ENCODE peak calls at places on chromosomes 16 and 17, in five cellular contexts. One of them, this sample, is unnamed.

GRCh38 chr17:3732171-3732570 is 8.5 kb downstream of the HASPIN start:
- DNase-seq in fibroblast of lung: no peak
- DNase-seq in AG10803: peak
- DNase-seq in mucosa of descending colon: peak
- DNase-seq in prostate gland: no peak
- DNase-seq in this sample: peak

GRCh38 chr16:1651509-1652342 is 26.4 kb upstream of the JPT2 start:
- DNase-seq in fibroblast of lung: no peak
- DNase-seq in prostate gland: no peak
- DNase-seq in mucosa of descending colon: no peak
- DNase-seq in AG10803: no peak
- DNase-seq in this sample: peak

GRCh38 chr17:13031718-13032350 is 14.0 kb upstream of the ELAC2 start:
- DNase-seq in mucosa of descending colon: peak
- DNase-seq in AG10803: peak
- DNase-seq in fibroblast of lung: peak
- DNase-seq in prostate gland: no peak
- DNase-seq in this sample: peak

GRCh38 chr16:318628-319027 is 33.9 kb downstream of the AXIN1 start:
- DNase-seq in prostate gland: no peak
- DNase-seq in mucosa of descending colon: no peak
- DNase-seq in AG10803: no peak
- DNase-seq in fibroblast of lung: no peak
- DNase-seq in this sample: no peak

GRCh38 chr17:47665655-47666054 is 15.9 kb downstream of the KPNB1 start:
- DNase-seq in fibroblast of lung: no peak
- DNase-seq in prostate gland: no peak
- DNase-seq in mucosa of descending colon: no peak
- DNase-seq in AG10803: peak
- DNase-seq in this sample: peak

GRCh38 chr16:80720759-80721470 is 83.5 kb downstream of the CDYL2 start:
- DNase-seq in fibroblast of lung: peak
- DNase-seq in prostate gland: no peak
- DNase-seq in AG10803: peak
- DNase-seq in mucosa of descending colon: no peak
- DNase-seq in this sample: peak

GRCh38 chr16:85927326-85927725 is 28.4 kb downstream of the IRF8 start:
- DNase-seq in prostate gland: no peak
- DNase-seq in mucosa of descending colon: no peak
- DNase-seq in AG10803: no peak
- DNase-seq in fibroblast of lung: no peak
- DNase-seq in this sample: no peak

GRCh38 chr17:40093005-40093579 is 7.3 kb downstream of the NR1D1 start:
- DNase-seq in mucosa of descending colon: no peak
- DNase-seq in fibroblast of lung: no peak
- DNase-seq in prostate gland: no peak
- DNase-seq in AG10803: no peak
- DNase-seq in this sample: no peak

DNA sequence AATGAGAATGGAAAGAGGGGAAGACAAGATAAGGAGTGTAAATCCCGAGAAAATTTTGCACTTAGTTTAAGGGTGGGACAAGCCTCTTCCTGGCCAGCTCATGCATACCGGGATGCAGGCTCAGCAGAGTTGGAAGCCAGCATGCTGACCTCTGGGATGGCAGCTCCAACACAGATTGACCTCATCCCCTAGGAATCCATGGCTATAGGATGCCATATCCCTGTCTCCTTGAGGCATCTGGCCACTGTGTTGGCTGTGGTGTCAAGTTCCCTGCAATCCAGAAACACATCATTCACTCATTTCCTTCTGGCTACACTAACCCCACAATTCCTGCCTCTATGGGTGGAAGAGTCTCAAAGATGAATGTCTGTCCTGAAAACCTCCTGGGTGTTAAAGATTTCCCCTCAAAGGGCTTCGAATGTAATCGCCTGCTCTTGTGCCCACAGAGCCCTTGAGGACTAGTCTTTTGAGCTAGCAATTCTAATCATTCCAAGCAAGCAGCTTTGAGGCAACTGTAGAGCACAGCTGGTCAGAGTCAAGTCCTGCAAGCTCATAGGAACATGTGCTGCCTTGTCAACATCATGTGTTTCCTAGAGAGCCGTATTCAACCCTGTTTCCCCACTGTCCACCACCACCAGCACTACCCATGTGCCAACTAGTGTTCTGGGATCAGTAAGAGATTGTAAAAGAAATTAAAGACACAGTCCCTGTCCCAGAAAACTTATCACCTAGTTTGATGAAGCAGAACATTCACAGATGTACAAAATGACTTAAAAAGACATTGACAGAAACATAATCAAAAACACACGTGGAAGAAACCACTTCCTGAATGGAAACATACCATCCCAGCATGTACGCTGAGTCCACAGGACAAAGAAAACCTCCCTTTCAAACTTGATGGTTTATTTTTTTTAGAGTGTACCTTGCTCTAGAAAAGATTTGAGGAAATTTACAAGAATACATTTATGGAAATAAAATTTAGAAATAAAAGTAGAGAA is 141.2 kb downstream of the PMP22 start:
- DNase-seq in fibroblast of lung: peak
- DNase-seq in mucosa of descending colon: no peak
- DNase-seq in prostate gland: no peak
- DNase-seq in AG10803: peak
- DNase-seq in this sample: no peak
- H3K4me3 ChIP-seq in fibroblast of lung: no peak
- H3K4me3 ChIP-seq in mucosa of descending colon: no peak
- H3K4me3 ChIP-seq in prostate gland: no peak
- H3K4me3 ChIP-seq in AG10803: no peak
- H3K4me3 ChIP-seq in this sample: no peak

DNA sequence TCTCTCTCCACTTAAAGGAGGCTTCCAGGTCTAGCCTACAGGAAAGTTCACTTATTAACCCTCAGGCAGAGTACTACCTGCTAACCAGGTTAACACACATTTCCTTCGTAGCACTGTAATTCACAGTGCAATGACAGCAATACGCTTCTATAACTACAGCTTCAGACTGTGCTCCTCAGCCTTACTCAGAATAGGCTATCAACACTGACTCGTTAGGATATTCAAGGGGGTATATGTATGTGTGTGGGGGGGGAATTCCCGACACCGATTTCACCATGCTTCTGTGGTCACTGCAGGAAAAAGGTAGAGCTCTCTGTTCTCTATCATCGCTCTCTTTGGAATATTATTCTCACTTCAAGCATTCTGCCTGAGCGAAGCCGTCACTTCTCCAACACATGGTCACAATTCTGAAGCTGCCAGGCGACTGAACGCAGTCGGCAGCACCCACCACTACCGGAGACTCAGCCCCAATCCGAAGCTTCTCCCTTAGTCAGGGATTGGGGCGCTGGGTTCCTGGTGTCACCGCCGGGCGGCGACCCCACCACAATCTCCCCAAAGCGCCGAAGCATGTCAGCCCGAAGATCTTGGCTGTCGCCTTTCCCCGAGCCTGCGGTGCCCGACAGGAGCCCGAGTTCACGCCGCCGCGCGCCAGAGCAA is 599 bp downstream of the GGA3 start:
- DNase-seq in prostate gland: no peak
- DNase-seq in fibroblast of lung: no peak
- DNase-seq in AG10803: no peak
- DNase-seq in mucosa of descending colon: no peak
- DNase-seq in this sample: no peak
- TF ChIP-seq CTCF in prostate gland: peak
- TF ChIP-seq CTCF in fibroblast of lung: no peak
- TF ChIP-seq CTCF in AG10803: peak
- TF ChIP-seq CTCF in mucosa of descending colon: no peak
- TF ChIP-seq CTCF in this sample: no peak

DNA sequence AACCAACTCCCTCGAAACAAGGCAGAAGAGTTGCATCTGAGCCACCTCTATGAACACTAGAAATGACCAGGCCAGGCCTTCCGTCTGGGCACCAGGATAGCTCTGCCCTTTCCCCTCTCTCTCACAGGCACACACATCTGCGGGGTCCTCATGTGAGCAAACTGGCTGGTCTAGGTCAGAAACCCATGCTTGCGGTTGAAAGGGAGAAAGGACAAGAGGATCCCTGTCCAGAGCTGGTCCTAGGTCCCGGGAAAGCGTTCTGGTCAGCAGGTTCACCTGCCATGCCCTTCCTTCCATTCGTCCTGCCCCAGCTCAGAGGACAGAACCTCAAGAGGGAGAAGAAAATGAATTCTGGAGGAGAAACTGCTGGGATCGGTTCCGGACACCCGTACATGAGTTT is 2.7 kb downstream of the MNT start:
- DNase-seq in mucosa of descending colon: no peak
- DNase-seq in prostate gland: no peak
- DNase-seq in AG10803: no peak
- DNase-seq in fibroblast of lung: no peak
- DNase-seq in this sample: no peak
- H3K4me3 ChIP-seq in mucosa of descending colon: no peak
- H3K4me3 ChIP-seq in prostate gland: peak
- H3K4me3 ChIP-seq in AG10803: peak
- H3K4me3 ChIP-seq in fibroblast of lung: no peak
- H3K4me3 ChIP-seq in this sample: peak

GRCh38 chr16:3020247-3020603 is at the start of gene TNFRSF12A:
- DNase-seq in prostate gland: peak
- DNase-seq in fibroblast of lung: peak
- DNase-seq in AG10803: peak
- DNase-seq in mucosa of descending colon: peak
- DNase-seq in this sample: peak
- TF ChIP-seq CTCF in prostate gland: peak
- TF ChIP-seq CTCF in fibroblast of lung: no peak
- TF ChIP-seq CTCF in AG10803: no peak
- TF ChIP-seq CTCF in mucosa of descending colon: no peak
- TF ChIP-seq CTCF in this sample: no peak

This sample was measured in fibroblast of villous mesenchyme.